ENCODE peak calls at places on chromosomes 4 and X, in five cellular contexts. A is heart left ventricle; I is Calu3; E is dorsolateral prefrontal cortex; X is natural killer cell treated with Interleukin-12 subunit alpha and Interleukin-12 subunit beta and Interleukin-15 and Interleukin-18, amount 100 ng/mL, for 72 hours. W is an unnamed sample.

GRCh38 chr4:110088670-110089069 is 109.7 kb downstream of the ELOVL6 start:
- DNase-seq in A (no peak), E (no peak), I (no peak), X (peak), W (no peak)

GRCh38 chr4:147518846-147519767 is 38.2 kb downstream of the EDNRA start:
- DNase-seq in I (peak), E (peak), X (no peak), A (no peak), W (no peak)

GRCh38 chr4:137065306-137065705 is 467.0 kb downstream of the PCDH18 start:
- DNase-seq in I (no peak), A (no peak), X (no peak), E (no peak), W (no peak)

GRCh38 chr4:145734051-145734450 is 54.1 kb downstream of the C4orf51 start:
- DNase-seq in E (no peak), X (no peak), A (no peak), I (no peak), W (no peak)

GRCh38 chrX:51336584-51336983 is 4.0 kb downstream of the NUDT10 start:
- DNase-seq in X (no peak), A (no peak), E (no peak), I (peak), W (peak)

GRCh38 chrX:71167031-71167781 is 22.6 kb downstream of the NLGN3 start:
- DNase-seq in I (no peak), X (no peak), A (no peak), E (no peak), W (no peak)

GRCh38 chrX:110703641-110704040 is 92.0 kb downstream of the CHRDL1 start:
- DNase-seq in E (no peak), I (no peak), X (no peak), A (no peak), W (no peak)

GRCh38 chrX:71612256-71612655 is 6.1 kb downstream of the CXCR3 start:
- DNase-seq in I (no peak), X (no peak), A (no peak), E (no peak), W (no peak)

GRCh38 chrX:72018277-72019112 is 107.8 kb downstream of the NHSL2 start:
- DNase-seq in A (peak), E (peak), X (peak), I (peak), W (peak)

GRCh38 chr4:79235074-79235473 is 90.8 kb downstream of the NAA11 start:
- DNase-seq in A (no peak), I (no peak), X (no peak), E (no peak), W (no peak)

GRCh38 chrX:12360389-12360788 is 222.1 kb downstream of the FRMPD4 start:
- DNase-seq in E (no peak), X (no peak), I (no peak), A (no peak), W (no peak)

GRCh38 chrX:129701624-129702069 is 37.1 kb upstream of the XPNPEP2 start:
- DNase-seq in X (no peak), A (peak), I (no peak), E (no peak), W (no peak)

GRCh38 chr4:31366041-31366440 is 645.9 kb downstream of the PCDH7 start:
- DNase-seq in A (no peak), I (no peak), E (no peak), X (no peak), W (no peak)

GRCh38 chr4:168509786-168510185 is 12.9 kb downstream of the PALLD start:
- DNase-seq in A (no peak), I (no peak), E (no peak), X (no peak), W (no peak)

GRCh38 chrX:41665676-41666075 is 23.1 kb upstream of the GPR34 start:
- DNase-seq in X (no peak), E (no peak), A (no peak), I (no peak), W (no peak)

GRCh38 chr4:72314869-72315268 is 254.2 kb downstream of the ADAMTS3 start:
- DNase-seq in I (no peak), A (no peak), E (no peak), X (no peak), W (no peak)

GRCh38 chr4:1922826-1923225 is 51.6 kb downstream of the NSD2 start:
- DNase-seq in A (no peak), E (no peak), X (no peak), I (no peak), W (no peak)

GRCh38 chrX:93422693-93423092 is 250.7 kb downstream of the NAP1L3 start:
- DNase-seq in X (no peak), E (no peak), I (no peak), A (no peak), W (peak)

GRCh38 chrX:74614193-74614909 is at the start of gene RLIM:
- DNase-seq in E (peak), X (peak), A (peak), I (peak), W (peak)

GRCh38 chr4:121219222-121219621 is 55.1 kb upstream of the TNIP3 start:
- DNase-seq in X (no peak), I (no peak), E (no peak), A (no peak), W (no peak)

GRCh38 chr4:101441446-101441845 is 94.1 kb upstream of the PPP3CA start:
- DNase-seq in X (no peak), E (no peak), I (no peak), A (no peak), W (no peak)

GRCh38 chr4:107548211-107548905 is 171.7 kb downstream of the PAPSS1 start:
- DNase-seq in E (no peak), X (no peak), A (no peak), I (no peak), W (no peak)

GRCh38 chrX:132968282-132968681 is 9.9 kb upstream of the HS6ST2 start:
- DNase-seq in X (no peak), E (no peak), A (no peak), I (no peak), W (no peak)

W was measured in frontal cortex.